ENCODE peak calls at places on chromosomes 6 and 20, in eight cellular contexts. K is lower lobe of right lung, U is breast epithelium, Q is NCI-H1092, C is progenitor cell of endocrine pancreas, S is AG10803, Z is KG1, F is OCI-LY7. M is an unnamed sample.

GRCh38 chr20:35240914-35241293 is 14.4 kb downstream of the MMP24 start:
- DNase-seq in S (no peak), F (no peak), U (no peak), Z (no peak), K (no peak), Q (no peak), C (no peak), M (no peak)

GRCh38 chr6:3015144-3015543 is 15.4 kb downstream of the NQO2 start:
- DNase-seq in F (no peak), Z (no peak), K (no peak), U (no peak), C (no peak), Q (no peak), S (no peak), M (no peak)

GRCh38 chr20:37356387-37356786 is 10.4 kb downstream of the SRC start:
- DNase-seq in C (no peak), K (peak; percentile 85), S (peak; percentile 85), F (no peak), Q (no peak), U (peak; percentile 63), Z (no peak), M (no peak)

GRCh38 chr6:143536866-143537691 is 25.6 kb upstream of the FUCA2 start:
- DNase-seq in C (peak; percentile 53), F (no peak), S (peak; percentile 57), Z (peak; percentile 57), U (peak; percentile 55), Q (no peak), K (peak; percentile 82), M (no peak)

GRCh38 chr6:5379647-5380242 is 118.4 kb downstream of the FARS2 start:
- DNase-seq in S (peak; percentile 25), F (peak; percentile 46), C (no peak), K (no peak), Q (no peak), U (no peak), Z (no peak), M (peak; percentile 32)

GRCh38 chr6:48765352-48765961 is 654.5 kb upstream of the PTCHD4 start:
- DNase-seq in C (no peak), Z (no peak), F (peak; percentile 31), K (no peak), S (peak; percentile 50), Q (peak; percentile 27), U (no peak), M (peak; percentile 73)

GRCh38 chr6:156719395-156719719 is 57.8 kb upstream of the ARID1B start:
- DNase-seq in K (no peak), U (no peak), C (no peak), F (no peak), Z (no peak), S (no peak), Q (no peak), M (no peak)

GRCh38 chr6:7484666-7485065 is 56.8 kb upstream of the DSP start:
- DNase-seq in U (no peak), K (no peak), Q (no peak), C (no peak), Z (no peak), F (no peak), S (no peak), M (no peak)

GRCh38 chr6:33686225-33686742 is 25.2 kb downstream of the UQCC2 start:
- DNase-seq in C (no peak), Q (no peak), U (no peak), F (no peak), K (no peak), Z (no peak), S (no peak), M (no peak)

GRCh38 chr6:20542927-20543602 is 8.8 kb downstream of the CDKAL1 start:
- DNase-seq in Q (no peak), Z (no peak), U (no peak), C (no peak), F (no peak), S (peak; percentile 48), K (no peak), M (peak; percentile 99)

GRCh38 chr20:10603971-10604864 is 69.6 kb downstream of the JAG1 start:
- DNase-seq in S (peak; percentile 94), Z (no peak), Q (no peak), C (no peak), U (no peak), K (no peak), F (no peak), M (no peak)

GRCh38 chr6:128370072-128370471 is 150.3 kb downstream of the PTPRK start:
- DNase-seq in Q (no peak), K (no peak), F (no peak), U (no peak), Z (no peak), C (no peak), S (peak; percentile 56), M (no peak)

GRCh38 chr6:87742106-87742505 is 40.1 kb upstream of the AKIRIN2 start:
- DNase-seq in C (no peak), Z (no peak), Q (no peak), U (no peak), F (peak; percentile 71), K (no peak), S (no peak), M (no peak)

GRCh38 chr6:22095886-22096285 is 200.9 kb downstream of the PRL start:
- DNase-seq in C (no peak), Q (no peak), K (no peak), S (no peak), F (no peak), U (no peak), Z (no peak), M (no peak)

GRCh38 chr6:63821442-63821841 is 185.8 kb downstream of the PHF3 start:
- DNase-seq in C (no peak), Z (no peak), U (no peak), K (no peak), S (no peak), Q (no peak), F (no peak), M (no peak)

GRCh38 chr6:12359051-12359450 is 68.9 kb downstream of the EDN1 start:
- DNase-seq in S (no peak), Z (no peak), F (no peak), K (no peak), U (no peak), Q (no peak), C (no peak), M (no peak)

GRCh38 chr6:109867970-109868358 is 110.1 kb upstream of the GPR6 start:
- DNase-seq in C (no peak), U (no peak), Q (no peak), K (no peak), S (peak; percentile 55), F (no peak), Z (no peak), M (no peak)

GRCh38 chr6:134138226-134138975 is 86.0 kb upstream of the SLC2A12 start:
- DNase-seq in K (no peak), Z (no peak), S (peak; percentile 72), F (no peak), Q (no peak), C (no peak), U (no peak), M (no peak)

GRCh38 chr6:43910638-43911353 is 140.8 kb downstream of the VEGFA start:
- DNase-seq in S (peak; percentile 85), Q (no peak), U (no peak), F (no peak), Z (no peak), K (peak; percentile 14), C (no peak), M (no peak)

GRCh38 chr6:43671011-43671800 is 16.4 kb downstream of the MRPS18A start:
- DNase-seq in S (no peak), F (no peak), U (no peak), K (no peak), Z (no peak), Q (no peak), C (no peak), M (no peak)

GRCh38 chr20:63454729-63455567 is 17.5 kb downstream of the KCNQ2 start:
- DNase-seq in C (no peak), U (no peak), F (no peak), K (no peak), Q (peak; percentile 36), S (no peak), Z (no peak), M (peak; percentile 67)

GRCh38 chr6:11978169-11978987 is 33.7 kb upstream of the HIVEP1 start:
- DNase-seq in Q (no peak), Z (peak; percentile 11), F (no peak), S (no peak), C (no peak), K (no peak), U (no peak), M (no peak)

GRCh38 chr20:57990396-57990987 is 238.0 kb downstream of the ANKRD60 start:
- DNase-seq in Z (no peak), Q (no peak), C (no peak), S (peak; percentile 86), F (no peak), U (no peak), K (no peak), M (no peak)

GRCh38 chr6:29628419-29629281 is 4.3 kb downstream of the GABBR1 start:
- DNase-seq in K (peak; percentile 74), U (peak; percentile 70), F (peak; percentile 75), Z (no peak), Q (peak; percentile 55), S (peak; percentile 57), C (peak; percentile 71), M (peak; percentile 92)

GRCh38 chr20:19903168-19903676 is 113.9 kb upstream of the NAA20 start:
- DNase-seq in S (peak; percentile 28), F (peak; percentile 25), Q (peak; percentile 9), C (no peak), U (peak; percentile 58), Z (no peak), K (peak; percentile 62), M (peak; percentile 70)

GRCh38 chr6:26328265-26328844 is 36.6 kb upstream of the BTN3A2 start:
- DNase-seq in S (no peak), F (peak; percentile 35), Z (no peak), U (no peak), C (no peak), K (no peak), Q (no peak), M (no peak)

GRCh38 chr20:57657537-57658446 is 37.6 kb upstream of the ZBP1 start:
- DNase-seq in S (no peak), Q (peak; percentile 53), Z (no peak), C (no peak), F (peak; percentile 16), K (peak; percentile 65), U (peak; percentile 72), M (no peak)

GRCh38 chr20:11447371-11448100 is 470.2 kb upstream of the BTBD3 start:
- DNase-seq in Q (no peak), K (no peak), Z (no peak), U (no peak), C (no peak), F (no peak), S (no peak), M (no peak)

GRCh38 chr20:1020614-1021013 is 18.5 kb upstream of the RSPO4 start:
- DNase-seq in Q (no peak), S (no peak), U (no peak), Z (no peak), K (no peak), F (no peak), C (no peak), M (no peak)

GRCh38 chr6:39520411-39520810 is 197.9 kb upstream of the KCNK16 start:
- DNase-seq in Z (no peak), Q (no peak), F (no peak), C (no peak), S (peak; percentile 46), U (no peak), K (no peak), M (no peak)

GRCh38 chr6:27321370-27321769 is 9.3 kb upstream of the POM121L2 start:
- DNase-seq in C (no peak), S (no peak), U (no peak), K (no peak), Q (no peak), Z (no peak), F (no peak), M (no peak)

GRCh38 chr20:4610871-4611270 is 110.8 kb upstream of the PRND start:
- DNase-seq in Q (no peak), S (no peak), F (no peak), Z (no peak), U (no peak), C (no peak), K (no peak), M (no peak)

GRCh38 chr6:75424610-75425548 is 68.7 kb downstream of the FILIP1 start:
- DNase-seq in Q (no peak), U (no peak), C (no peak), Z (no peak), K (no peak), S (no peak), F (no peak), M (no peak)

GRCh38 chr20:32893263-32893877 is 34.6 kb downstream of the EFCAB8 start:
- DNase-seq in Z (no peak), C (no peak), U (no peak), Q (no peak), K (no peak), F (no peak), S (no peak), M (no peak)